ENCODE peak calls at places on chromosomes 7 and 10, in six cellular contexts. D is GM12892, O is astrocyte, E is HuH-7.5, V is lower leg skin, I is activated T-cell treated with anti-CD3 and anti-CD28 coated beads for 1 hour. H is an unnamed sample.

GRCh38 chr7:27210441-27211083 is 10.7 kb upstream of the HOXA13 start:
- DNase-seq in D (no peak), O (no peak), E (peak; percentile 88), V (no peak), I (no peak), H (peak; percentile 43)

GRCh38 chr10:98980353-98980752 is 255.3 kb downstream of the HPSE2 start:
- DNase-seq in D (no peak), O (no peak), E (no peak), V (no peak), I (no peak), H (no peak)

GRCh38 chr10:12448729-12449391 is 99.5 kb downstream of the CAMK1D start:
- DNase-seq in D (peak; percentile 34), O (peak; percentile 97), E (no peak), V (peak; percentile 33), I (peak; percentile 48), H (peak; percentile 94)

GRCh38 chr7:99004216-99004615 is 125.9 kb downstream of the TRRAP start:
- DNase-seq in D (no peak), O (peak; percentile 58), E (no peak), V (no peak), I (no peak), H (no peak)

GRCh38 chr7:133613250-133613649 is 360.4 kb downstream of the EXOC4 start:
- DNase-seq in D (no peak), O (no peak), E (no peak), V (no peak), I (no peak), H (no peak)

GRCh38 chr10:119897366-119897765 is 4.8 kb downstream of the SEC23IP start:
- DNase-seq in D (no peak), O (no peak), E (no peak), V (no peak), I (no peak), H (no peak)

GRCh38 chr7:81462672-81463071 is 307.2 kb downstream of the HGF start:
- DNase-seq in D (no peak), O (peak; percentile 63), E (no peak), V (no peak), I (no peak), H (peak; percentile 86)

GRCh38 chr7:31788445-31788844 is 101.4 kb downstream of the PPP1R17 start:
- DNase-seq in D (no peak), O (peak; percentile 71), E (no peak), V (no peak), I (no peak), H (peak; percentile 4)

GRCh38 chr10:51341216-51341615 is 266.9 kb downstream of the PRKG1 start:
- DNase-seq in D (no peak), O (peak; percentile 45), E (no peak), V (no peak), I (no peak), H (peak; percentile 31)

GRCh38 chr7:92809397-92810241 is 26.8 kb downstream of the CDK6 start:
- DNase-seq in D (no peak), O (peak; percentile 96), E (peak; percentile 4), V (peak; percentile 63), I (no peak), H (peak; percentile 98)

GRCh38 chr10:127320176-127320575 is 123.8 kb upstream of the INSYN2A start:
- DNase-seq in D (no peak), O (no peak), E (no peak), V (peak; percentile 21), I (no peak), H (no peak)

GRCh38 chr10:48803831-48804584 is 119.3 kb downstream of the WDFY4 start:
- DNase-seq in D (no peak), O (no peak), E (no peak), V (no peak), I (no peak), H (no peak)

GRCh38 chr10:124721295-124722052 is 22.7 kb downstream of the FAM53B start:
- DNase-seq in D (no peak), O (no peak), E (no peak), V (peak; percentile 75), I (no peak), H (peak; percentile 77)

GRCh38 chr10:76318171-76318570 is 886.7 kb downstream of the LRMDA start:
- DNase-seq in D (no peak), O (no peak), E (no peak), V (no peak), I (no peak), H (no peak)

GRCh38 chr7:128458956-128459355 is 3.3 kb downstream of the HILPDA start:
- DNase-seq in D (no peak), O (no peak), E (no peak), V (no peak), I (no peak), H (no peak)

GRCh38 chr7:155227004-155227787 is 70.5 kb upstream of the INSIG1 start:
- DNase-seq in D (no peak), O (no peak), E (no peak), V (no peak), I (no peak), H (no peak)

GRCh38 chr7:87363342-87363741 is 17.9 kb downstream of the CROT start:
- DNase-seq in D (no peak), O (no peak), E (no peak), V (no peak), I (no peak), H (no peak)

GRCh38 chr10:103067484-103067883 is 125.6 kb downstream of the NT5C2 start:
- DNase-seq in D (no peak), O (no peak), E (no peak), V (no peak), I (no peak), H (no peak)

GRCh38 chr10:24740714-24741113 is 17.0 kb upstream of the ARHGAP21 start:
- DNase-seq in D (no peak), O (no peak), E (no peak), V (no peak), I (no peak), H (no peak)